ENCODE peak calls at places on chromosomes 6 and 20, in eight cellular contexts. G is A549; Z is Peyer's patch; I is lower lobe of right lung; L is psoas muscle; V is substantia nigra; X is HCT116; O is CD4-positive, alpha-beta T cell. K is an unnamed sample.

GRCh38 chr20:19828233-19828632 is 70.2 kb downstream of the RIN2 start:
- DNase-seq in G (peak; percentile 71), O (no peak), I (no peak), V (no peak), Z (no peak), X (peak; percentile 33), L (no peak), K (no peak)

GRCh38 chr6:112780498-112781096 is 433.5 kb downstream of the RFPL4B start:
- DNase-seq in X (peak; percentile 75), V (peak; percentile 19), L (peak; percentile 39), O (no peak), Z (peak; percentile 58), I (peak; percentile 45), G (peak; percentile 71), K (peak; percentile 64)

GRCh38 chr6:104483225-104483834 is 376.4 kb downstream of the HACE1 start:
- DNase-seq in O (no peak), Z (no peak), L (no peak), I (no peak), X (peak; percentile 15), G (peak; percentile 14), V (no peak), K (no peak)

GRCh38 chr6:37814374-37814773 is 5.2 kb upstream of the ZFAND3 start:
- DNase-seq in Z (no peak), X (no peak), V (no peak), I (no peak), O (no peak), L (no peak), G (no peak), K (no peak)

GRCh38 chr6:28402197-28402596 is 2.6 kb upstream of the ZSCAN12 start:
- DNase-seq in L (no peak), O (no peak), Z (no peak), X (no peak), I (no peak), G (no peak), V (no peak), K (no peak)

GRCh38 chr6:137698636-137699035 is 168.4 kb upstream of the TNFAIP3 start:
- DNase-seq in I (no peak), L (no peak), X (no peak), G (no peak), V (no peak), O (no peak), Z (no peak), K (no peak)

GRCh38 chr20:2692886-2693285 is 306 bp downstream of the EBF4 start:
- DNase-seq in G (no peak), I (no peak), O (no peak), Z (no peak), L (no peak), X (no peak), V (no peak), K (no peak)

GRCh38 chr6:134217110-134217509 is 100.8 kb downstream of the SGK1 start:
- DNase-seq in Z (no peak), L (no peak), G (no peak), O (no peak), X (no peak), I (no peak), V (no peak), K (no peak)

GRCh38 chr20:59015812-59016711 is 3.2 kb upstream of the TUBB1 start:
- DNase-seq in X (no peak), I (no peak), Z (no peak), V (no peak), L (no peak), O (no peak), G (no peak), K (no peak)

GRCh38 chr6:53439556-53439955 is 90.8 kb upstream of the ELOVL5 start:
- DNase-seq in Z (no peak), L (no peak), G (no peak), O (no peak), I (no peak), X (no peak), V (no peak), K (no peak)

GRCh38 chr6:23003671-23004598 is 434.6 kb downstream of the HDGFL1 start:
- DNase-seq in X (no peak), O (no peak), L (no peak), V (no peak), Z (no peak), I (no peak), G (no peak), K (peak; percentile 28)

GRCh38 chr20:53079883-53080282 is 107.7 kb downstream of the TSHZ2 start:
- DNase-seq in V (no peak), O (no peak), Z (no peak), I (no peak), L (no peak), X (no peak), G (no peak), K (no peak)

GRCh38 chr6:154839546-154839945 is 106.3 kb downstream of the SCAF8 start:
- DNase-seq in V (no peak), O (no peak), I (no peak), L (no peak), Z (no peak), X (no peak), G (no peak), K (no peak)

GRCh38 chr20:4512891-4513550 is 208.7 kb upstream of the PRND start:
- DNase-seq in G (peak; percentile 87), L (no peak), V (no peak), O (no peak), I (no peak), X (peak; percentile 91), Z (no peak), K (no peak)

GRCh38 chr20:39825950-39826349 is 863.1 kb downstream of the MAFB start:
- DNase-seq in L (no peak), G (no peak), I (no peak), X (no peak), O (no peak), V (no peak), Z (no peak), K (no peak)

GRCh38 chr6:291148-291696 is 1.1 kb upstream of the DUSP22 start:
- DNase-seq in X (no peak), V (no peak), Z (no peak), L (no peak), I (no peak), O (no peak), G (peak; percentile 32), K (no peak)

GRCh38 chr6:41733707-41734665 is 1.4 kb downstream of the TFEB start:
- DNase-seq in V (peak; percentile 92), G (peak; percentile 75), I (peak; percentile 86), Z (peak; percentile 81), L (peak; percentile 75), O (peak; percentile 39), X (peak; percentile 36), K (peak; percentile 93)

GRCh38 chr6:21061892-21062291 is 527.6 kb downstream of the CDKAL1 start:
- DNase-seq in L (no peak), X (no peak), V (no peak), Z (no peak), O (no peak), I (no peak), G (no peak), K (no peak)

GRCh38 chr6:75503291-75503690 is 9.7 kb upstream of the FILIP1 start:
- DNase-seq in O (no peak), X (no peak), V (no peak), L (no peak), G (no peak), I (no peak), Z (no peak), K (no peak)

GRCh38 chr6:15551798-15552197 is 111.0 kb downstream of the DTNBP1 start:
- DNase-seq in L (no peak), G (no peak), I (no peak), O (no peak), X (no peak), Z (no peak), V (no peak), K (no peak)

GRCh38 chr6:127266892-127267741 is 453 bp downstream of the RNF146 start:
- DNase-seq in G (peak; percentile 54), O (peak; percentile 10), Z (no peak), L (peak; percentile 69), I (peak; percentile 77), V (peak; percentile 80), X (peak; percentile 13), K (peak; percentile 87)

GRCh38 chr20:21389368-21389767 is 8.0 kb downstream of the NKX2-4 start:
- DNase-seq in L (no peak), V (no peak), G (no peak), X (no peak), O (no peak), I (no peak), Z (no peak), K (no peak)

GRCh38 chr6:83429857-83430605 is 820 bp downstream of the ME1 start:
- DNase-seq in G (peak; percentile 57), Z (no peak), X (peak; percentile 46), O (no peak), I (peak; percentile 55), V (no peak), L (peak; percentile 30), K (no peak)
- H3K27ac ChIP-seq in G (peak overlapping the region; percentile 99), Z (peak overlapping the region; percentile 81), X (peak overlapping the region; percentile 97), O (no peak overlapping the region), I (peak overlapping the region; percentile 82), V (peak overlapping the region; percentile 60), L (peak overlapping the region; percentile 82), K (peak overlapping the region; percentile 85)

GRCh38 chr6:144447487-144447886 is 162.4 kb downstream of the UTRN start:
- DNase-seq in O (no peak), V (no peak), L (no peak), Z (no peak), G (no peak), I (no peak), X (no peak), K (no peak)
- H3K27ac ChIP-seq in O (no peak overlapping the region), V (no peak overlapping the region), L (no peak overlapping the region), Z (no peak overlapping the region), G (no peak overlapping the region), I (no peak overlapping the region), X (no peak overlapping the region), K (no peak overlapping the region)

DNA sequence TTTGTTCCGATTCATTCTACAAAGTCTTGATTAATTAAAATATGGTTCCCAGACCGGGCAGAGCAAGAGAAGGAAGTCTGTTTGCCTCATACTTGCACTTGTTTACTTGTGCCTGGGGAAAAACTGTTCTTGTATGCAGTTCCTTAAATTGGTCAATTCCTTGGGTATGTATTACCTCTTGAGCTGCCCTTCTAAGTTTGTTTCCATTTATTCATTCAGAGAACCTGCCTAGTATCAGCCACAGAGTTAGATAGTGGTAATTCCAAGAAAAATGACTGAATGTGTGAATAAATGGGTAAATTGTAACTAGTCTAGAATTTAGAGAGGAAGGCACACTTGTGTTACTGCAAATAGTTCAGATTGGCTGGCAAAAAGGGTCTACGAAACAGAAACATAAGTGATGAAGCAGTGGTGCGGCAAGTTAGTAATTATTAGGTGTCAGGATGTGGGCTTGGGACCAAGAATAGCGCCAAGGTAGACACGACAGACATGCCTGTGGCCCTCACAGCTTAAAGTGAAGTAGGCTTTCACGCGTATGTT is 525 bp upstream of the MAK start:
- DNase-seq in G (no peak), V (no peak), X (no peak), Z (no peak), I (no peak), O (no peak), L (no peak), K (no peak)
- H3K27ac ChIP-seq in G (peak overlapping the region; percentile 69), V (no peak overlapping the region), X (no peak overlapping the region), Z (no peak overlapping the region), I (peak overlapping the region; percentile 86), O (no peak overlapping the region), L (no peak overlapping the region), K (no peak overlapping the region)

DNA sequence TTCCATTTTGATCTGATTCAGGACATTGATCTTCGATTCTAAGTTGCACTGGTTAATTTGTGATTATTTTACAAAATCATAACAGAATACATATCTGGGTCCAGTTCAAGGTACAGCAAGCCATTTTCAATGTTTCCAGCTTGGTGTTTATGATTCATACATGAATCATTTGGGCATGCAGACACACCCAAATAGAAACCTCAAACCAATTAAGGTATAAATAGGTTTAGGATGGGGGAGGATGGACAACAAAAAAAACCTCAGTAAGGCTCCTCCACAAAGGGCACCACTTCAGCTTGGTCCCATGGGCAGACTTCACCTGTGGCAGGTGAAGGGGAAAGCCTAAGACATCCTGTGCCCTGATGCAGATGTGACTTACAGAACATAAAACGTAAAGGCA is 192.7 kb downstream of the KHDC1L start:
- DNase-seq in O (no peak), X (peak; percentile 12), V (no peak), I (no peak), Z (no peak), G (peak; percentile 14), L (no peak), K (no peak)
- H3K27ac ChIP-seq in O (no peak overlapping the region), X (no peak overlapping the region), V (no peak overlapping the region), I (no peak overlapping the region), Z (no peak overlapping the region), G (peak overlapping the region; percentile 45), L (peak overlapping the region; percentile 27), K (no peak overlapping the region)